ENCODE peak calls at places on chromosomes 13 and 19, in four cellular contexts. W is RWPE1, R is tibial nerve, E is LNCaP clone FGC. I is an unnamed sample.

GRCh38 chr13:113660066-113660465 is 2.1 kb upstream of the ATP4B start:
- DNase-seq in E (no peak), R (no peak), W (no peak), I (peak)

GRCh38 chr13:20258208-20258962 is 26.3 kb upstream of the GJB6 start:
- DNase-seq in E (no peak), W (no peak), R (peak), I (no peak)

GRCh38 chr19:11096210-11096841 is 7.1 kb downstream of the LDLR start:
- DNase-seq in E (no peak), R (no peak), W (no peak), I (no peak)

GRCh38 chr19:39924952-39925351 is 9.5 kb downstream of the FCGBP start:
- DNase-seq in R (no peak), W (no peak), E (no peak), I (no peak)

GRCh38 chr13:30234763-30235162 is 72.6 kb downstream of the KATNAL1 start:
- DNase-seq in W (no peak), R (no peak), E (no peak), I (no peak)

GRCh38 chr19:4800591-4801081 is 9.1 kb downstream of the FEM1A start:
- DNase-seq in E (peak), R (no peak), W (peak), I (no peak)

GRCh38 chr19:23542562-23542961 is 144.4 kb downstream of the ZNF675 start:
- DNase-seq in W (no peak), E (no peak), R (no peak), I (no peak)

GRCh38 chr19:6739884-6740588 is 556 bp downstream of the TRIP10 start:
- DNase-seq in E (no peak), R (no peak), W (no peak), I (no peak)

GRCh38 chr13:35763805-35764170 is 287.3 kb upstream of the MAB21L1 start:
- DNase-seq in R (no peak), W (no peak), E (no peak), I (no peak)

GRCh38 chr13:95073826-95074345 is 227.4 kb downstream of the ABCC4 start:
- DNase-seq in E (no peak), R (no peak), W (no peak), I (no peak)

GRCh38 chr19:41218615-41219507 is at the start of gene AXL:
- DNase-seq in W (peak), R (peak), E (no peak), I (peak)

GRCh38 chr19:44141191-44142013 is at the start of gene ZNF234:
- DNase-seq in E (no peak), R (peak), W (peak), I (peak)
- TF ChIP-seq CTCF in E (no peak), R (no peak), W (no peak), I (no peak)

GRCh38 chr13:79548886-79549285 is 67.9 kb downstream of the NDFIP2 start:
- DNase-seq in W (no peak), R (no peak), E (no peak), I (no peak)
- TF ChIP-seq CTCF in W (peak), R (no peak), E (peak), I (no peak)

DNA sequence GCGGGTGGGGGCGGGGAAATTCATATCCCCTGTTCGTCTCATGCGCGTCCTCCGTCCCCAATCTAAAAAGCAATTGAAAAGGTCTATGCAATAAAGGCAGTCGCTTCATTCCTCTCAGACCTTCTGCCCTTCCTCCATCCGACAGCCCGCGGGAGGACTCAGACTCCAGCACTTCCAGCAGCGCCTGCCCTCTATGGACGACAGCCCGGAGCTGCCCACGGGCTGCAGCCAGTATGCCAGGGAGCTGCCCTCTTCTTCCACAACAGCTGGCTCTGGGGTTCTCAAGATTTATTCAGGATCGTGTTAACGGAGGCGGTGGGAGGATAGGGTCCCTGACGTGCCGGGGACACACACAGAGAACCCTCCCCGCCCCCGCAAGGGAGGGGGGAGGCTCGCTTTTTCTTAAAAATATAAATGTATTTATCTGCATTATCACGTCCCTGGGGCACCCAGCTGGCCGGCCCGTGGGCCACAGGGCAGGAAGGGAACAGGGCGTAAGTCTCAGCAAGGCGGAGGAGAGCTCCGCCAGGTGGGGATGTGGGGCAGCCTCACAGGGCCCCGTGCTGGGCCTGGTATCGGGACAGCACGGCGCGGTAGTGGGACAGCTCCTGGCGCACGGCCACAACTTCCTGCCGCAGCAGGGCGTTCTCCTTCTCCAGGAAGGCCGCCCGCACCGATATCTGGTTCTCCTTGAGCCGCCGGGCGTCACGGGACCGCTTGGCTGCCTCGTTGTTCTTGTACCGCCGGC is 6.7 kb downstream of the DBP start:
- DNase-seq in R (no peak), E (no peak), W (no peak), I (peak)
- TF ChIP-seq CTCF in R (no peak), E (peak), W (no peak), I (no peak)

DNA sequence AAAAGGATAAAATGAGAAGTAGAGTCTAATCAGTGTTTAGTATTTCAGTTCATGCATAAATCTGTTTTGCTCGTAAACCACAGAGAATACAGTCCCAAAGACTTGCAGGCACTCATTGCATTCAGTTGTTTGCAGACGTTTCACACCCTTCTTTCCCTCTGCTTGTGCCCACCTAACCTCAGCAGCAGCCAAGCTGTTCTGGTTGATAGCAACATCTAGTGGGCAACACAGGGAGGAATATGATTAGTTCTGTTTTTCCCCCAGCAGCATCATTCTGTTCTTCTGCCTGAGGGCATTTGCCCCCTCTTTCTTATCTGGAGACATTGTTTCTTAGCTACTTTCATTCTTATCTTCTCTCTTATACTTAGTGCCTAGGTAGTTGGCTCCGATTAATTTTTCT is 135.6 kb downstream of the PAN3 start:
- DNase-seq in R (no peak), W (no peak), E (no peak), I (no peak)
- TF ChIP-seq CTCF in R (no peak), W (no peak), E (no peak), I (no peak)

DNA sequence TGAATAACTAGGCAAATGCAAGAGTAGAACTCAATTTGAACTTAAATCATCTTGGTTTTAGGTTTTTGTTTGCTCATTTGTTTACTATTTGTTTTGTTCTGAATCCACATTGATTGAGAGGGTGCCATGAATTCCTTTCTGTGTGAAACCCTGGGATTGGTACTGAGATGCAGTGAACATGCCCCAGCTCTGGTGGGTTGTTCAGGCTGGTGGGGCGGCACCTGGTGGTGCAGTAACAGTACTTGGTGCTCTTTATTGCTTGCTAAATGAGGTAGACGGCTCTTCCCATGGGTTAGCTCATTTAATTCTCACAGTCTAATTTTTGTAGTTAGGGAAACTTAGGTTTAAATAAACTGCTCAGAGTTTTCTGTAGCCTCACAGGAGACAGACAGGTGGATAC is 48.4 kb downstream of the WASF3 start:
- DNase-seq in E (no peak), W (no peak), R (no peak), I (no peak)
- TF ChIP-seq CTCF in E (no peak), W (no peak), R (no peak), I (no peak)